ENCODE peak calls at places on chromosomes 2 and 18, in seven cellular contexts. O, N, I, A, X, C and D are unnamed samples.

GRCh38 chr18:36411745-36412168 is 114.2 kb downstream of the FHOD3 start:
- DNase-seq in I (peak), N (no peak), A (peak), C (no peak), X (no peak), O (no peak), D (peak)

GRCh38 chr18:25454270-25454659 is 102.3 kb upstream of the ZNF521 start:
- DNase-seq in C (no peak), A (no peak), I (no peak), O (no peak), N (no peak), X (no peak), D (no peak)

GRCh38 chr2:46521215-46521683 is 41.9 kb downstream of the TMEM247 start:
- DNase-seq in A (no peak), I (peak), X (peak), C (peak), N (no peak), O (no peak), D (no peak)

GRCh38 chr2:86193901-86194567 is 1.2 kb downstream of the IMMT start:
- DNase-seq in I (no peak), C (no peak), O (no peak), N (no peak), A (no peak), X (no peak), D (peak)

GRCh38 chr2:25035537-25036220 is 6.2 kb upstream of the EFR3B start:
- DNase-seq in X (no peak), I (no peak), C (no peak), A (no peak), N (no peak), O (no peak), D (no peak)

GRCh38 chr2:20542269-20542668 is 95.4 kb downstream of the RHOB start:
- DNase-seq in I (no peak), X (no peak), A (no peak), N (peak), O (no peak), C (no peak), D (no peak)

GRCh38 chr2:47012189-47012588 is 96.6 kb upstream of the MCFD2 start:
- DNase-seq in A (no peak), C (no peak), N (no peak), I (no peak), X (no peak), O (no peak), D (no peak)

GRCh38 chr2:241891315-241891987 is 21.9 kb downstream of the RTP5 start:
- DNase-seq in I (no peak), C (peak), O (peak), A (no peak), N (peak), X (no peak), D (no peak)

GRCh38 chr18:46069524-46069923 is 2.5 kb downstream of the PSTPIP2 start:
- DNase-seq in C (no peak), X (no peak), O (no peak), A (no peak), N (no peak), I (no peak), D (no peak)

GRCh38 chr2:209818939-209819338 is 47.3 kb downstream of the UNC80 start:
- DNase-seq in C (no peak), A (no peak), X (no peak), I (no peak), O (no peak), N (no peak), D (no peak)

GRCh38 chr2:95159690-95160449 is at the start of gene ZNF514:
- DNase-seq in A (peak), O (peak), C (peak), I (peak), X (peak), N (peak), D (peak)

GRCh38 chr2:95166065-95166763 is 605 bp downstream of the ZNF2 start:
- DNase-seq in I (no peak), C (no peak), O (no peak), A (no peak), X (no peak), N (no peak), D (peak)

GRCh38 chr2:95165030-95165370 is 609 bp upstream of the ZNF2 start:
- DNase-seq in N (no peak), A (no peak), C (no peak), X (no peak), I (no peak), O (no peak), D (no peak)

DNA sequence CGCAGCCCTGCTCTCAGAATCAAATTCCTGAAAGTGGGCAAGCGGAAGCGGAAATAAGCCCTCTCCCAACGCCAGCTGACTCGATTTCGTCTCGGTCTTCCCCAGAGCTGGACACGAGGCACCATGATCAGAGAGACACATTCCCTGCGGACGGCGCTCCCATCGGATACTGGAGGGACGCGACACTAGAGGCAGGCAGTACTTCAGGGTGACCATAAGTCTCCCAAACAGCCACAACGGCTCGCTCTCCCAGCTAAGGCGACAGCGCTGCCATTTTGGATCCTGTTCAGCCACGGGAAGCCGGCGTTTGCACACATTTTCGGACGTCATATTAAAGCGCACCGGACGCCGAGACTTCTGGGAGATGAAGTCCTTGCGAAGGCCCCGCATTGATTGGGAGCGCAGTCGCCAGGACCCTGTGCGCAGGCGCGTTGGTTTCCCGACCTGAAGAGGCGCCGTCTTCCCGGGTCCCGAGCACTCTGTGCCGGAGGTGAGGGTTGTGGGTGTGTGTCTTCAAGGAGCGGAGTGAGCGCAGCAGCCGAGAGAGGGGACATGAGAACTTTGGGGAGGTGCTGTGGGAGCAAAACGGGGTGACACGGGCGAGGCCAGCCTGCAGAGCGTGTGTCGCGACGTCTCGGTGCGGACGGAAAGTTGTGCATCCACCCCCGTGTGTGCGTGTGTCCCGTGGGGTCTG is at the start of gene ZNF2:
- DNase-seq in C (peak), I (peak), X (peak), N (peak), O (peak), A (peak), D (peak)
- TF ChIP-seq POLR2A in C (peak), I (no peak), X (peak), N (no peak), O (peak), A (peak), D (peak)

DNA sequence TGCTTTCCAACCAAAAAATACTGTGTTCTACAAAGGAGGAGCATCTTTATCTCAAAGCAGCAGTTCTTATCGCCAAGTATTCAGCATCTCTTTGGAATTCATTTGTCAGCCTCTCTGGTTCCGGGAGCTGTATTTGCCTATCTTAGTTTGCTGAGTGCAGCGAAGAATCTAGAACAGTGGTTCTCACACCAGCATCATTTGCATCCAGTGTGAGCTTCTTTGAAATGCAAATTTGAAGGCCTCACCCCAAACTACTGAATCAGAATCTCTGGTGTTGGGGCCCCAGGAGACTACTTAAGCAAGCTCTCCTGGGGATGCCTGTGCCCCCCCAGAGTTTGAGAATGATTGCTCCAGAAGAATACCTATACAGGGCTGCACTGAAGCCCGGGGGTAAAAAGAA is 1.5 kb upstream of the PTPN2 start:
- DNase-seq in C (no peak), X (no peak), O (no peak), A (peak), I (no peak), N (no peak), D (no peak)
- TF ChIP-seq POLR2A in C (no peak), X (no peak), O (no peak), A (no peak), I (no peak), N (no peak), D (no peak)

GRCh38 chr2:214742119-214742518 is 67.4 kb downstream of the BARD1 start:
- DNase-seq in X (no peak), N (no peak), O (no peak), I (no peak), C (no peak), A (no peak), D (no peak)

GRCh38 chr2:214740867-214741266 is 68.6 kb downstream of the BARD1 start:
- DNase-seq in I (no peak), O (no peak), X (no peak), A (no peak), N (no peak), C (no peak), D (no peak)

DNA sequence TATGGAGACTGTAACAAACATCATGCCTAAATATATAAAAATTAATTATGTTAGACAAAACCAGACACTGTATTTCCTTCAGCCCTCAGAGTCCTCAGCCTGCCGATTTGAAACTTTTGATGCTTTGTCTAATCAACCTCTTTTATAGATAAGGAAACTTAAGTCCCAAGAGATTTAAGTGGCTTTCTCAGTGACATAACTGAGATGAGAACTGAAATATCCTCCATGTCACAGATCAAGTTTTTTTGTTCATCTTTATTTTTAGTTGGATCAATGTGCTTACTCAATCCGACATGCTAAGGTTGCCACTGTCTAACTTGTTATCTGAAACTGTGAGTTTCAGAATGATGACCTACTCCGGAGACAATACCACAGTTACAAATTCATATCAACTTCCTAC is 72.3 kb downstream of the BARD1 start:
- DNase-seq in I (no peak), O (no peak), N (no peak), A (no peak), C (no peak), X (no peak), D (no peak)
- TF ChIP-seq POLR2A in I (no peak), O (no peak), N (no peak), A (no peak), C (no peak), X (no peak), D (no peak)

GRCh38 chr18:47545613-47546012 is 294.2 kb upstream of the SKOR2 start:
- DNase-seq in O (no peak), N (no peak), A (no peak), C (no peak), I (no peak), X (no peak), D (peak)
- TF ChIP-seq POLR2A in O (no peak), N (no peak), A (no peak), C (no peak), I (no peak), X (no peak), D (no peak)